ENCODE peak calls at places on chromosomes 12 and 14, in seven cellular contexts. V is astrocyte of the spinal cord; U is A549; J is RWPE1; D is endothelial cell; B is NCI-H774; N is naive thymus-derived CD8-positive, alpha-beta T cell. A is an unnamed sample.

GRCh38 chr14:55914771-55915170 is 203.4 kb upstream of the PELI2 start:
- DNase-seq in V (peak), U (no peak), J (no peak), D (no peak), B (no peak), N (no peak), A (no peak)

GRCh38 chr14:104361921-104362681 is 217.5 kb upstream of the C14orf180 start:
- DNase-seq in V (no peak), U (no peak), J (no peak), D (no peak), B (no peak), N (peak), A (no peak)

GRCh38 chr12:4246116-4246515 is 27.4 kb upstream of the CCND2 start:
- DNase-seq in V (no peak), U (no peak), J (no peak), D (no peak), B (no peak), N (no peak), A (no peak)

GRCh38 chr12:124033859-124034258 is 60.8 kb downstream of the ZNF664 start:
- DNase-seq in V (no peak), U (no peak), J (no peak), D (no peak), B (no peak), N (no peak), A (no peak)

GRCh38 chr14:57244103-57244502 is 24.6 kb downstream of the EXOC5 start:
- DNase-seq in V (peak), U (no peak), J (no peak), D (no peak), B (no peak), N (no peak), A (no peak)

GRCh38 chr12:51813931-51814310 is 34.6 kb downstream of the FIGNL2 start:
- DNase-seq in V (no peak), U (no peak), J (no peak), D (no peak), B (no peak), N (no peak), A (no peak)

GRCh38 chr12:108773798-108774788 is 42.8 kb upstream of the CORO1C start:
- DNase-seq in V (peak), U (peak), J (peak), D (peak), B (peak), N (no peak), A (no peak)

GRCh38 chr12:49187184-49187583 is 1.7 kb downstream of the TUBA1A start:
- DNase-seq in V (peak), U (peak), J (no peak), D (no peak), B (peak), N (no peak), A (peak)

GRCh38 chr14:54182419-54183040 is 214.3 kb upstream of the CDKN3 start:
- DNase-seq in V (peak), U (no peak), J (peak), D (no peak), B (no peak), N (no peak), A (no peak)

GRCh38 chr12:55908726-55909512 is 18.8 kb downstream of the PYM1 start:
- DNase-seq in V (peak), U (no peak), J (no peak), D (no peak), B (no peak), N (no peak), A (peak)

GRCh38 chr12:25959069-25959961 is 833 bp downstream of the RASSF8 start:
- DNase-seq in V (peak), U (peak), J (peak), D (peak), B (peak), N (no peak), A (peak)

GRCh38 chr12:119620490-119620889 is 26.9 kb downstream of the TMEM233 start:
- DNase-seq in V (no peak), U (no peak), J (no peak), D (no peak), B (no peak), N (no peak), A (no peak)

GRCh38 chr12:118357327-118358007 is 15.2 kb downstream of the TAOK3 start:
- DNase-seq in V (peak), U (peak), J (no peak), D (no peak), B (no peak), N (peak), A (peak)

GRCh38 chr12:130838284-130838950 is 633 bp downstream of the STX2 start:
- DNase-seq in V (no peak), U (peak), J (peak), D (peak), B (no peak), N (no peak), A (no peak)

A was measured in globus pallidus.